ENCODE peak calls at places on chromosomes 12 and 14, in eight cellular contexts. U, G, Q, H, B, C, V and E are unnamed samples.

GRCh38 chr12:123085730-123086487 is 65.0 kb downstream of the PITPNM2 start:
- DNase-seq in U (no peak), G (no peak), Q (peak), H (no peak), B (peak), C (no peak), V (no peak), E (no peak)

GRCh38 chr12:49662998-49663843 is 39.9 kb downstream of the PRPF40B start:
- DNase-seq in U (peak), G (peak), Q (no peak), H (peak), B (peak), C (peak), V (no peak), E (no peak)

GRCh38 chr12:47079365-47079893 is at the start of gene PCED1B:
- DNase-seq in U (no peak), G (peak), Q (no peak), H (peak), B (peak), C (peak), V (no peak), E (no peak)

GRCh38 chr12:109864916-109865315 is 15.4 kb downstream of the GLTP start:
- DNase-seq in U (no peak), G (no peak), Q (no peak), H (no peak), B (no peak), C (no peak), V (no peak), E (no peak)

GRCh38 chr12:106790020-106790419 is 15.5 kb downstream of the RIC8B start:
- DNase-seq in U (no peak), G (no peak), Q (no peak), H (no peak), B (no peak), C (no peak), V (no peak), E (no peak)

GRCh38 chr14:66017960-66018359 is 468.2 kb upstream of the CCDC196 start:
- DNase-seq in U (no peak), G (no peak), Q (no peak), H (no peak), B (no peak), C (no peak), V (no peak), E (no peak)

GRCh38 chr12:93664573-93665138 is 12.5 kb upstream of the CRADD start:
- DNase-seq in U (no peak), G (no peak), Q (no peak), H (no peak), B (no peak), C (no peak), V (no peak), E (no peak)

GRCh38 chr12:29073631-29074239 is 75.3 kb upstream of the FAR2 start:
- DNase-seq in U (peak), G (peak), Q (peak), H (peak), B (no peak), C (no peak), V (peak), E (peak)

GRCh38 chr14:99422220-99423010 is 58.2 kb downstream of the SETD3 start:
- DNase-seq in U (no peak), G (no peak), Q (no peak), H (no peak), B (no peak), C (no peak), V (no peak), E (no peak)

GRCh38 chr12:69476276-69477017 is 6.3 kb downstream of the FRS2 start:
- DNase-seq in U (peak), G (peak), Q (no peak), H (peak), B (no peak), C (no peak), V (peak), E (no peak)

GRCh38 chr14:104681689-104682074 is 7.7 kb upstream of the INF2 start:
- DNase-seq in U (no peak), G (peak), Q (no peak), H (peak), B (no peak), C (no peak), V (peak), E (no peak)

GRCh38 chr12:60487284-60487683 is 891.5 kb downstream of the SLC16A7 start:
- DNase-seq in U (no peak), G (no peak), Q (no peak), H (no peak), B (no peak), C (no peak), V (no peak), E (no peak)